ENCODE peak calls at places on chromosomes 5 and 9, in five cellular contexts. Y, B, T, Q and V are unnamed samples.

GRCh38 chr9:123784513-123784912 is 145.4 kb downstream of the DENND1A start:
- DNase-seq in T (peak), B (peak), Y (no peak), Q (no peak), V (peak)

GRCh38 chr9:38335686-38336085 is 56.8 kb upstream of the ALDH1B1 start:
- DNase-seq in B (no peak), T (no peak), Y (no peak), Q (no peak), V (no peak)

GRCh38 chr5:43702815-43703214 is 99.8 kb downstream of the NNT start:
- DNase-seq in B (peak), Y (no peak), T (no peak), Q (no peak), V (peak)

GRCh38 chr5:127660048-127660733 is 11.3 kb downstream of the CTXN3 start:
- DNase-seq in Q (no peak), B (no peak), Y (no peak), T (no peak), V (no peak)

GRCh38 chr9:98416294-98416693 is 160.8 kb upstream of the TBC1D2 start:
- DNase-seq in T (no peak), B (no peak), Q (no peak), Y (no peak), V (no peak)

GRCh38 chr9:4866239-4866969 is 73.7 kb downstream of the RCL1 start:
- DNase-seq in Y (no peak), Q (no peak), T (peak), B (no peak), V (no peak)

GRCh38 chr9:5499889-5500398 is 10.4 kb upstream of the PDCD1LG2 start:
- DNase-seq in T (peak), Q (no peak), Y (peak), B (peak), V (peak)

GRCh38 chr9:112569186-112569585 is 82.6 kb downstream of the KIAA1958 start:
- DNase-seq in Q (no peak), B (peak), Y (no peak), T (peak), V (peak)

GRCh38 chr9:87062706-87063105 is 115.4 kb upstream of the GAS1 start:
- DNase-seq in Y (no peak), Q (no peak), T (no peak), B (no peak), V (no peak)

GRCh38 chr9:24545285-24545684 is 412 bp downstream of the IZUMO3 start:
- DNase-seq in Q (no peak), T (no peak), B (no peak), Y (no peak), V (no peak)

GRCh38 chr9:96515629-96516470 is 65.9 kb downstream of the HABP4 start:
- DNase-seq in Y (no peak), T (no peak), Q (no peak), B (no peak), V (no peak)

GRCh38 chr5:135937245-135937644 is 17.5 kb downstream of the LECT2 start:
- DNase-seq in Q (no peak), T (no peak), Y (no peak), B (no peak), V (no peak)

GRCh38 chr5:178207183-178207916 is 3.0 kb downstream of the HNRNPAB start:
- DNase-seq in Q (no peak), T (peak), B (peak), Y (no peak), V (peak)

GRCh38 chr5:8905021-8905420 is 640.9 kb downstream of the SEMA5A start:
- DNase-seq in T (peak), Q (no peak), Y (no peak), B (peak), V (peak)

GRCh38 chr9:126788631-126789349 is 16.1 kb upstream of the ZBTB43 start:
- DNase-seq in Y (no peak), T (peak), Q (no peak), B (peak), V (peak)

GRCh38 chr5:156402387-156402921 is 75.5 kb downstream of the SGCD start:
- DNase-seq in T (peak), B (no peak), Y (no peak), Q (no peak), V (no peak)

GRCh38 chr5:66511491-66511890 is 84.7 kb upstream of the MAST4 start:
- DNase-seq in Y (no peak), T (no peak), Q (no peak), B (no peak), V (peak)

GRCh38 chr5:5643481-5643880 is 221.0 kb downstream of the ICE1 start:
- DNase-seq in Q (no peak), T (no peak), Y (no peak), B (no peak), V (no peak)

GRCh38 chr5:1468247-1468612 is 23.0 kb upstream of the SLC6A3 start:
- DNase-seq in B (no peak), Q (peak), Y (no peak), T (no peak), V (peak)

GRCh38 chr9:14702200-14702599 is 9.0 kb upstream of the ZDHHC21 start:
- DNase-seq in B (no peak), Q (no peak), T (no peak), Y (no peak), V (no peak)
- H3K4me3 ChIP-seq in B (no peak), Q (no peak), T (no peak), Y (no peak), V (no peak)

GRCh38 chr5:54443264-54443663 is 12.2 kb upstream of the HSPB3 start:
- DNase-seq in B (peak), T (no peak), Q (no peak), Y (peak), V (peak)
- TF ChIP-seq CTCF in B (peak), T (no peak), Q (peak), Y (peak), V (peak)

GRCh38 chr5:267716-268115 is 3.7 kb upstream of the PDCD6 start:
- DNase-seq in B (no peak), Q (no peak), Y (no peak), T (no peak), V (no peak)

GRCh38 chr5:264346-264745 is 7.1 kb upstream of the PDCD6 start:
- DNase-seq in T (no peak), Q (no peak), B (no peak), Y (no peak), V (no peak)

DNA sequence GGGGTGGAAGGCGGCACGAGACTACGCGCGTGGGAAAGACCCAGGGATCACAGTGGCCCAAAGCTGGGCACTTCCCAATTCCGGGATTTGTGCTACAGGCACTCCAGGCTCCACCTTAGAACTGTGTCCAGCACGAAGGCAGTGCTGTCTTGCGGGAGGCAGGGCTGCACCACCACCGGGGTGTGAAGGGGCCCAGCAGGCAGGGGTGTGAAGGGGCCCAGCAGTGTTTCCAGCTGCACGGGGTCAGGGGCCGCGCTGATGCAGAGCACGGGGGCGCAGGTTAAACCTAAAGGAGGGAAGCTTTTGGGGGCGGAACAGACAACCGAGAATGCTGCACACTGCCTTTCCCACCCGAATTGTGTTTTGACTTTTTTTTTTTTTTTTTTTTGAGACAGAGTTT is 1.1 kb upstream of the PDCD6 start:
- DNase-seq in B (no peak), T (no peak), Q (no peak), Y (no peak), V (no peak)
- H3K4me3 ChIP-seq in B (no peak), T (no peak), Q (peak), Y (peak), V (no peak)

DNA sequence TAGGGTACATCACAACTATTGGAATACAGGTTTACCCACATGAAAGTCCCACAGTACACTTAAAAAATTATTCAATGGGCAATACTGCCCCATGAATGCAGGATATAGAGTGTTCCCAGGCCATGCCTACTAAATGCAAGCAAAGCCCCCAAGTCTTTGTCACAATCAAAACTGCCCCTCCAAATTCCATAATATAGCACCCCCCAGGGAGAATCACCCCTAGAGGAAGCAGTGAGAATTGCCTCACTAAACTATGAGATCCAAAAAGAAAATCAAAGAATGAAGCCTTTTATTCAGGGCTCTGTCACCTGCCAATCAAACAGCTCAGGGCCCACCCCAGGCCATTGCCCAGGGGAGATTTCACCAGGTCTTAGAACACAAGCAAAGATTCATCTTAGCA is 90.8 kb downstream of the ATPSCKMT start:
- DNase-seq in B (no peak), Q (no peak), Y (no peak), T (no peak), V (no peak)
- TF ChIP-seq CTCF in B (no peak), Q (no peak), Y (no peak), T (no peak), V (no peak)